ENCODE peak calls at places on chromosomes 7 and 10, in six cellular contexts. F is choroid plexus epithelial cell, L is astrocyte of the spinal cord, T is SK-N-SH, V is fibroblast of the aortic adventitia, U is fibroblast of mammary gland. X is an unnamed sample.

GRCh38 chr7:1238363-1239331 is 6.0 kb downstream of the UNCX start:
- DNase-seq in F (no peak), L (no peak), T (no peak), V (no peak), U (no peak), X (no peak)

GRCh38 chr7:134703781-134704180 is 57.1 kb downstream of the BPGM start:
- DNase-seq in F (peak), L (peak), T (no peak), V (no peak), U (peak), X (no peak)

GRCh38 chr10:49690673-49691356 is 11.4 kb downstream of the C10orf53 start:
- DNase-seq in F (peak), L (no peak), T (peak), V (no peak), U (peak), X (no peak)

GRCh38 chr10:29479081-29479917 is 155.5 kb downstream of the SVIL start:
- DNase-seq in F (peak), L (peak), T (no peak), V (no peak), U (no peak), X (no peak)

GRCh38 chr10:114928818-114929217 is 9.2 kb upstream of the TRUB1 start:
- DNase-seq in F (no peak), L (no peak), T (no peak), V (peak), U (no peak), X (no peak)

GRCh38 chr10:77564781-77565589 is 72.6 kb downstream of the KCNMA1 start:
- DNase-seq in F (no peak), L (peak), T (no peak), V (no peak), U (peak), X (no peak)

GRCh38 chr7:70340236-70340635 is 742.0 kb downstream of the AUTS2 start:
- DNase-seq in F (no peak), L (no peak), T (no peak), V (no peak), U (no peak), X (no peak)

GRCh38 chr10:4941540-4942330 is 21.5 kb upstream of the AKR1C1 start:
- DNase-seq in F (no peak), L (no peak), T (no peak), V (peak), U (peak), X (no peak)

GRCh38 chr7:155856656-155857055 is 44.4 kb upstream of the SHH start:
- DNase-seq in F (no peak), L (no peak), T (no peak), V (no peak), U (no peak), X (no peak)

DNA sequence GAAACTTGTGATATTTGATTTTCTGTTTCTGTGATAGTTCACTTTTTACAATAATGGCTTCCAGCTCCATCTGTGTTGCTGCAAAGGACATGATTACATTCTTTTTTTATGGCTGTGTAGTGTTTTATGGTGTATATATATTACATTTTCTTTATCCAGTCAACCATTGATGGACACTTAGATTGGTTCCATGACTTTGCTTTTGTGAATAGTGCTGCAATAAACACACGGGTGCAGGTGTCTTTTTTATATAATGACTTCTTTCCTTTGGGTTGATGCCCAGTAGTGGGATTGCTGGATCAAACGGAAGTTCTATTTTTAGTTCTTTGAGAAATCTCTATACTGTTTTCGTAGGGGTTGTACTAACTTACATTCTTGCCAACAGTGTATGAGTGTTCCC is 189.6 kb downstream of the ACTR3B start:
- DNase-seq in F (no peak), L (no peak), T (no peak), V (no peak), U (no peak), X (no peak)
- H3K4me3 ChIP-seq in F (no peak), L (no peak), T (no peak), V (no peak), U (no peak), X (no peak)

DNA sequence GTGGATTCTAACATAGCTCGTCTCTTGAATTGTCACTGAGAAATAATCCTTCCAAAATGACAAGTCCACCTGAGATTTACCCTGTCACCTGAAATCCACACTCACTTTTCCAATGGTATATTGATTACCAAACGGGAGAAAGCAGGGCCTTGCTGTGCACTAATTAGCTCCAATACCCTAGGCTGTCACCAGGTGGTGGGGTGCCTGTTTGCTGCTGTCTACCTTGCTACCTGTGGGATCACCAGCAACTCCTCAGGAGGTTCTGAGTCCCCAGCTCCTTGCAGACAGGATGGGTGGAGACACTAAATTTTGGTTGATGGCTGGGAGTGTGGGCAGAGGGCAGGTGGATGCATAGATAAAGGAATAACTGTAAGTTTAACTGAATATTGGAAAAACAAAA is 237.2 kb upstream of the ZNF32 start:
- DNase-seq in F (no peak), L (no peak), T (no peak), V (no peak), U (no peak), X (no peak)
- TF ChIP-seq CTCF in F (no peak), L (no peak), T (no peak), V (no peak), U (no peak), X (no peak)

GRCh38 chr7:47038621-47039020 is 543.3 kb downstream of the TNS3 start:
- DNase-seq in F (no peak), L (no peak), T (no peak), V (no peak), U (no peak), X (no peak)

GRCh38 chr7:47039089-47039648 is 542.7 kb downstream of the TNS3 start:
- DNase-seq in F (no peak), L (peak), T (no peak), V (no peak), U (no peak), X (no peak)

GRCh38 chr7:47037607-47038006 is 544.3 kb downstream of the TNS3 start:
- DNase-seq in F (no peak), L (no peak), T (no peak), V (no peak), U (no peak), X (no peak)

GRCh38 chr7:47040795-47041194 is 541.1 kb downstream of the TNS3 start:
- DNase-seq in F (peak), L (no peak), T (no peak), V (no peak), U (no peak), X (no peak)

GRCh38 chr7:47039899-47040298 is 542.0 kb downstream of the TNS3 start:
- DNase-seq in F (peak), L (peak), T (no peak), V (peak), U (peak), X (peak)
- H3K4me3 ChIP-seq in F (no peak), L (no peak), T (no peak), V (no peak), U (no peak), X (no peak)

DNA sequence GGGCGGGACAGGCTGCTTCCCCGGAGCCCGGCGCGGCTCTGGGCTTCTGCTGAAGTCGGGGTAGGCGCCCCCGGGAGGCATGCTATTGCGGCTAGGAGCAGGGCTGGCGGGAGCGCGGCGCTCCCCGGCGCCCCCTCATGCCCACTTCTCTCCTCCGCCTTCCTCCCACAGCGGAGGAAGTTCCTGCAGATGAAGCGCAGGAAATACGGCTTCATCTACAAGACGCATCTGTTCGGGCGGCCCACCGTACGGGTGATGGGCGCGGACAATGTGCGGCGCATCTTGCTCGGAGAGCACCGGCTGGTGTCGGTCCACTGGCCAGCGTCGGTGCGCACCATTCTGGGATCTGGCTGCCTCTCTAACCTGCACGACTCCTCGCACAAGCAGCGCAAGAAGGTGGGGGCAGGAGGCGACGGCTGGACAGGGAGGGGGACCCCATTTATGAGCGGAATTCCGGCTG is 474 bp downstream of the CYP26A1 start:
- DNase-seq in F (no peak), L (no peak), T (peak), V (no peak), U (no peak), X (no peak)
- TF ChIP-seq CTCF in F (peak), L (peak), T (no peak), V (no peak), U (no peak), X (peak)

GRCh38 chr7:125927556-125927955 is 997.9 kb upstream of the POT1 start:
- DNase-seq in F (no peak), L (no peak), T (no peak), V (no peak), U (no peak), X (no peak)
- H3K4me3 ChIP-seq in F (no peak), L (no peak), T (no peak), V (no peak), U (no peak), X (no peak)

GRCh38 chr7:105876091-105876963 is at the start of gene ATXN7L1:
- DNase-seq in F (peak), L (peak), T (peak), V (peak), U (peak), X (peak)
- TF ChIP-seq CTCF in F (no peak), L (peak), T (peak), V (peak), U (no peak), X (peak)

GRCh38 chr10:110863956-110864355 is 7.8 kb upstream of the PDCD4 start:
- DNase-seq in F (no peak), L (no peak), T (no peak), V (no peak), U (no peak), X (no peak)
- H3K4me3 ChIP-seq in F (no peak), L (no peak), T (no peak), V (no peak), U (no peak), X (no peak)

DNA sequence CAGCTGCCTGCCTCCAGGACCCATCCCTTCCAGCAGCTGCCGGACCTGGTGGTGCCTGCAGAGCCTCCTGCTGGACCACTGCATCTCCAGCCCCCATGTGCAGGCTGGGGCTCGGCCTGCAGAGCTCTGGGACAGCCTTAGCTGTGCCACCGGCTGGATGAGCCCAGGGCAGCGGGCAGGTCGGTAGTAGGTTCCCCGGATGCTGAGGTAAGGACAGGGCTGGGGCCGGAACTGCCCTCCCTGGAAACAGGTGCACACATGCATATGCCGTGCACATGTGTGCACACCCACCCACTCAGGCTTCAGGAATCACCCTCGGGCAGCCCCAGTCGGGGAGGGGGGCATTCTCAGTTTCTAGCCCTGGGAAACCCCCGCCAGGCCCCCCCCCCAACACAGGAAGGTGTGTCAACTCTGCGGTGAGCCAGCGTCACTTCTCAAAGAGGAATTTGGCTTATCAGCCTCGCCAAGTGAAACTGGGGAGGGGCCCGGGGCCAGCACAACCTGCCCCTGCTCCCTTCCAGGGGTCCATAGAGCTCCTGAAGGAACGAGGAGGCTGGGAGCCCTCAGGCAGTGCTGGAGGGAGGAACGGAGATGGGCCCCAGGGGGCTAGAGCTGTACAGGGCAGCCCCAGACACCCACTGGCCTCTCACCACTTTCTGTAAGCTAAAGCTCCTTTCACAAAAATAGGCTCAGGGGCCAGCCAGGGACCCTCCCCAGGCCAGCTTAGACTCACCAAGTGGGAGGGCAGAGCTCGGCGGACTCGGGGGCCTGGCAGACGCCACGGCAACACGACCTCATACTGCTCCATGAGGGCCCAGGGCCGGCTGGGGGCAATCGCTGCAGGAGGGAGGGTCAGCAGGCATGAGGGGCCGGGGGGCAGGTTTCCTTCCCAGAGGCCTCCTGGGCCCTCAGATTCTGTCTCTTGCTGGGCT is 1.7 kb downstream of the ADAM8 start:
- DNase-seq in F (no peak), L (no peak), T (no peak), V (no peak), U (no peak), X (no peak)
- TF ChIP-seq CTCF in F (no peak), L (peak), T (no peak), V (no peak), U (no peak), X (no peak)

DNA sequence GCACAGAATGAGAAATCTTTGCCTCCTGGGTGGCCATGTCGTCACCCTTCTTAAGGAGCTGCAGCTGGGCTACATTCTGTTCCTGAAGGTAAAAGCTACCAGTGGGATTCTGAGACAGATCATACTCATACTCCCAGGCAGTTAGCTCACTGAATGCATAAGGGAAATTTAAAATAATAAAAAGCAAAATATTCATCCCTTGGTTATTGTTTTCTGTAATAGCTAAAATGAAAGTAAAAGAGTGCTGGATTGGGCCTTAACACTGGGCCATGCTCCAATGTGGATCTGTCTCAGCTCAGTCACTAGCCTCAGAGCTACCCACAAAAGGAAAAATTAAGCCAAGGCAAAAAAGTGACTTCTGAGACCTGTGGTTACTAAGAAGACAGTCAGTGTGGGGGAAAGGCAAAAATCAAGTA is 8.9 kb upstream of the DYNC2I1 start:
- DNase-seq in F (peak), L (no peak), T (no peak), V (peak), U (peak), X (no peak)
- H3K4me3 ChIP-seq in F (no peak), L (no peak), T (no peak), V (peak), U (no peak), X (no peak)

DNA sequence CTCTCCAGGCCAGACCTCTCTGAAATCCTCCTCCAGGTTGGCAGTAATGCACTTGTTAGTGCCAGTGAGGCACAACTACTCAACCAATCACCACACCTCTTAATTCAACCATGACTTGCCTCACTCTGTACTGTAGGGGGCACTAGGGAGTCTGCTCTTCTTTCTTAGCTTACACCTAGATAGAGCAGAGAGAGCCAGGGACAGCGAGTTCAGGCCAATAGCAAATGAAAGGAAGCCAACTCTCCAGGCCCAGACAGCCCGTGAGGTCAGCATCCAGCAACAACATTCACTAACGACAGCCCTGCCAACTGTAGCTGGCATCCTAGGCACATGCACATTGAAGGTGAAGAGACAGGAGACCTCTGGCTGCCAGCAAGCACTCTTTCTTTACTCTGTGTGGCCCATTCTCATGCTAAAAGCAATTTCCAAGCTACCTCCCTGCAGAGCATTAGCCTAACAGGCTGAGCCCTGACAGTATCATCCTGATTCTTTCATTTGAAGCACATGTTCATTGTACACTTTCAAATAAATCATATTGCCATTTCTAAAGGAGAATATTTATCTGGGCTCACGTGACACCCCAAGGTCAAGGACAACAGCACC is 136.3 kb downstream of the DPY19L1 start:
- DNase-seq in F (peak), L (no peak), T (peak), V (peak), U (peak), X (no peak)
- TF ChIP-seq CTCF in F (peak), L (peak), T (peak), V (no peak), U (peak), X (no peak)

X was measured in AG09309.